ENCODE peak calls at places on chromosomes 13 and 19, in nine cellular contexts. V is ELF-1, T is mucosa of descending colon, L is ACHN, B is caudate nucleus, O is ascending aorta, C is GDM1, P is lung microvascular endothelial cell, M is non-pigmented ciliary epithelial cell. J is an unnamed sample.

GRCh38 chr13:101490400-101491015 is 38.0 kb downstream of the ITGBL1 start:
- DNase-seq in M (no peak), O (no peak), C (no peak), P (peak), V (no peak), B (no peak), L (no peak), T (no peak), J (no peak)

GRCh38 chr19:35000647-35001501 is 751 bp downstream of the GRAMD1A start:
- DNase-seq in T (peak), L (peak), O (no peak), B (no peak), C (no peak), P (peak), V (peak), M (no peak), J (no peak)

GRCh38 chr13:48236528-48237353 is 3.7 kb downstream of the ITM2B start:
- DNase-seq in P (peak), L (no peak), M (no peak), C (no peak), T (no peak), V (no peak), B (no peak), O (no peak), J (no peak)

GRCh38 chr19:27745978-27746542 is 1466.9 kb downstream of the UQCRFS1 start:
- DNase-seq in V (no peak), L (no peak), C (no peak), P (no peak), T (no peak), M (no peak), B (no peak), O (no peak), J (peak)

GRCh38 chr13:104571161-104571889 is 1505.1 kb upstream of the SLC10A2 start:
- DNase-seq in P (peak), V (peak), O (peak), L (peak), C (no peak), M (peak), T (no peak), B (peak), J (no peak)

GRCh38 chr13:24038846-24039330 is 121.6 kb upstream of the SPATA13 start:
- DNase-seq in C (no peak), T (no peak), O (no peak), M (no peak), V (no peak), P (no peak), B (no peak), L (no peak), J (no peak)

GRCh38 chr13:52067237-52067636 is 42.7 kb downstream of the UTP14C start:
- DNase-seq in C (no peak), P (peak), O (no peak), T (no peak), M (no peak), B (no peak), V (no peak), L (no peak), J (no peak)

GRCh38 chr19:41871573-41872383 is 5.3 kb upstream of the CD79A start:
- DNase-seq in P (no peak), C (peak), V (no peak), M (no peak), T (peak), B (no peak), O (no peak), L (no peak), J (no peak)

GRCh38 chr19:1261863-1262686 is 7.1 kb upstream of the CIRBP start:
- DNase-seq in C (no peak), O (peak), V (no peak), B (peak), L (peak), T (peak), P (peak), M (no peak), J (peak)

GRCh38 chr13:48626077-48626449 is 27.7 kb upstream of the CYSLTR2 start:
- DNase-seq in C (no peak), M (peak), P (no peak), L (peak), V (no peak), O (no peak), T (no peak), B (no peak), J (no peak)

GRCh38 chr19:16677060-16677459 is 16.1 kb downstream of the TMEM38A start:
- DNase-seq in B (no peak), P (no peak), T (no peak), M (no peak), C (no peak), O (no peak), V (no peak), L (no peak), J (no peak)

GRCh38 chr13:24618219-24618955 is 61.8 kb upstream of the ATP12A start:
- DNase-seq in B (no peak), O (peak), T (peak), P (no peak), V (peak), L (no peak), M (no peak), C (peak), J (no peak)

GRCh38 chr19:49876422-49877019 is 634 bp downstream of the AKT1S1 start:
- DNase-seq in L (peak), P (peak), C (peak), V (peak), O (peak), B (peak), T (peak), M (peak), J (peak)

J was measured in suprapubic skin.